ENCODE peak calls at places on chromosomes 5 and 9, in five cellular contexts. I is neuronal stem cell, Z is H9, X is mesenchymal stem cell, T is trophoblast cell. W is an unnamed sample.

GRCh38 chr9:137739371-137739915 is 120.6 kb downstream of the EHMT1 start:
- DNase-seq in I (no peak), X (no peak), T (no peak), Z (no peak), W (no peak)

GRCh38 chr5:114330916-114331531 is 30.8 kb upstream of the KCNN2 start:
- DNase-seq in Z (no peak), I (no peak), X (no peak), T (no peak), W (no peak)

GRCh38 chr5:96374653-96375052 is 58.4 kb downstream of the PCSK1 start:
- DNase-seq in X (no peak), Z (no peak), T (no peak), I (no peak), W (no peak)

GRCh38 chr5:100479079-100479688 is 56.0 kb upstream of the FAM174A start:
- DNase-seq in I (peak), T (peak), Z (peak), X (peak), W (no peak)

GRCh38 chr5:139474815-139475791 is 4.3 kb downstream of the SMIM33 start:
- DNase-seq in T (no peak), I (no peak), X (peak), Z (no peak), W (no peak)

GRCh38 chr5:111668713-111669112 is 88.3 kb downstream of the NREP start:
- DNase-seq in I (no peak), Z (no peak), X (peak), T (peak), W (no peak)

GRCh38 chr9:137398561-137399468 is 24.1 kb downstream of the EXD3 start:
- DNase-seq in I (no peak), T (no peak), Z (no peak), X (no peak), W (no peak)

GRCh38 chr5:95923918-95924559 is 37.6 kb downstream of the ELL2 start:
- DNase-seq in I (no peak), Z (no peak), T (no peak), X (no peak), W (no peak)

GRCh38 chr9:95533996-95534680 is 17.4 kb upstream of the PTCH1 start:
- DNase-seq in X (no peak), Z (no peak), T (no peak), I (no peak), W (no peak)

GRCh38 chr5:37823433-37824152 is 16.2 kb downstream of the GDNF start:
- DNase-seq in X (no peak), I (no peak), Z (no peak), T (no peak), W (no peak)

GRCh38 chr9:128297221-128297773 is 21.2 kb downstream of the SWI5 start:
- DNase-seq in X (no peak), I (no peak), T (no peak), Z (no peak), W (no peak)

GRCh38 chr5:176658817-176659216 is 11.5 kb downstream of the TSPAN17 start:
- DNase-seq in T (peak), I (no peak), X (peak), Z (no peak), W (no peak)

GRCh38 chr5:9268226-9268625 is 277.6 kb downstream of the SEMA5A start:
- DNase-seq in X (no peak), I (no peak), Z (no peak), T (no peak), W (no peak)

GRCh38 chr5:9269024-9269423 is 276.9 kb downstream of the SEMA5A start:
- DNase-seq in X (no peak), Z (no peak), I (no peak), T (no peak), W (no peak)

GRCh38 chr5:9263656-9264055 is 282.2 kb downstream of the SEMA5A start:
- DNase-seq in Z (no peak), I (no peak), X (peak), T (no peak), W (no peak)

GRCh38 chr5:9265391-9266287 is 280.2 kb downstream of the SEMA5A start:
- DNase-seq in I (no peak), X (peak), Z (peak), T (peak), W (peak)
- H3K9ac ChIP-seq in I (no peak), X (peak), Z (no peak), T (no peak), W (no peak)

DNA sequence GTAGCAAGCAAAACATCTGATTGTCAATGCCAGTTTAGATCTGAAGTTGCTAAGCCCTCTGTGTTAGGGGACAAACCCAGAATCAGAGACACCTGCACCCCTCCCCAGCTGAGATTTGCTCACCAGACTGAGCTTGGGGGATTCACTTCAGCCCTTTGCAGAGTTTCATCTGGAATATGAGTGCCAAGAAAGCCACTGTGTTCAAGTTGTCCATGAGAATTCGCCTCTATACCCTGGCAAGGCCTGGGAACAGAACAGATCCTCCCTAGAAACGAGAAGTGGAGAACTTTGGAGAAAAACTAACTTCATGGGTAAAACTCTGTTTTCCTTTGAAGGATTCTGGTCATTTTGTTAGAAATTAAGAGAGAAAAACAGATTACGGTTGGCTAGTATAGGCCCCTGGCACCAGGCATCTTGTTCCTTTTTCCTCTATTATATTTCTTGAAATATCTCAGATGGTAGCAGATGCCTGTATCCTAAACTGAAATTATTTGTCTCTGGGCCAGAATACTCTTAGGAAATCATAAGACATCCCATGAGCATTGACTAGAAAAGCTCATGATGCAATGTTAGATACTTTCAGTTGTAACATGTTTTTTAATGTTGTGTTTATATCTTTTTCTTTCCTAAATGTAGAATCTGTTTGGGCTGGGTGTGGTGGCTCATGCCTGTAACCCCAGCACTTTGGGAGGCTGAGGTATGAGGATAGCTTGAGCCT is 64.4 kb downstream of the SNX18 start:
- DNase-seq in Z (no peak), X (no peak), I (no peak), T (no peak), W (no peak)
- H2BK12ac ChIP-seq in Z (no peak), X (no peak), I (no peak), T (peak), W (no peak)

DNA sequence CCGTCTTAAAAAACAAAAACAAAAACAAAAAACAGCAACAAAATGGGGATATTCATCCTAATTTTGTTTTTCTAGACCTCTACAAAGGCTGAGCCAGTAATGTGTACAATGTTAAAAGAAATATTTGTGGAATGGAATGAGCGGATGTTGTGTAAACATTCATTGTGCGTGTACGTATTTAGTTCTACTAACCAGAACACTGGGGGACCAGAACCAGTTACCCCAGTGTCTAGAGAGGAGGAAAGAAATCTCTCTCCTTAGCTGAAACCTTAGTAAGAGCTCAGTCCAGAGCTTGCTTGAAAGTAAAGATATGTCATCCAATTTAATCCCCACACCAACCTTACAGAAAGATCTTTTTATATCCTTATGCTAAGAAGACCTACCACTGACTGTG is 106.7 kb upstream of the CPEB4 start:
- DNase-seq in I (no peak), X (no peak), T (no peak), Z (no peak), W (no peak)
- H3K9ac ChIP-seq in I (no peak), X (peak), T (no peak), Z (no peak), W (no peak)

GRCh38 chr9:34398875-34399274 is 22.2 kb upstream of the MYORG start:
- DNase-seq in T (no peak), X (no peak), Z (no peak), I (no peak), W (no peak)
- H2BK12ac ChIP-seq in T (no peak), X (no peak), Z (no peak), I (no peak), W (no peak)